ENCODE peak calls at places on chromosomes 3 and 15, in five cellular contexts. T, J, L, R and O are unnamed samples.

GRCh38 chr3:156217674-156218352 is 97.4 kb downstream of the KCNAB1 start:
- DNase-seq in R (no peak), J (no peak), L (no peak), T (no peak), O (no peak)

GRCh38 chr3:61719278-61719977 is 158.1 kb downstream of the PTPRG start:
- DNase-seq in J (no peak), T (no peak), L (no peak), R (no peak), O (peak; percentile 24)

GRCh38 chr3:113194747-113195400 is 16.5 kb upstream of the BOC start:
- DNase-seq in T (no peak), L (no peak), J (no peak), R (no peak), O (peak; percentile 70)

GRCh38 chr3:100159564-100160153 is 45.4 kb upstream of the FILIP1L start:
- DNase-seq in R (no peak), T (no peak), J (no peak), L (no peak), O (peak; percentile 78)

GRCh38 chr3:66449411-66449931 is 51.4 kb downstream of the LRIG1 start:
- DNase-seq in J (no peak), T (no peak), L (peak; percentile 70), R (no peak), O (no peak)

GRCh38 chr15:66789029-66790025 is 87.3 kb downstream of the SMAD6 start:
- DNase-seq in T (peak; percentile 48), L (no peak), J (peak; percentile 61), R (no peak), O (peak; percentile 81)

GRCh38 chr15:25469377-25469776 is 30.6 kb upstream of the UBE3A start:
- DNase-seq in R (no peak), J (no peak), T (no peak), L (no peak), O (peak; percentile 13)

GRCh38 chr3:73502609-73503560 is 121.9 kb downstream of the PDZRN3 start:
- DNase-seq in J (no peak), T (peak; percentile 82), L (peak; percentile 84), R (peak; percentile 51), O (peak; percentile 89)

GRCh38 chr3:107641572-107642307 is 119.0 kb downstream of the BBX start:
- DNase-seq in R (no peak), L (no peak), T (no peak), J (no peak), O (peak; percentile 87)

GRCh38 chr15:68682330-68682729 is 103.5 kb downstream of the CORO2B start:
- DNase-seq in L (peak; percentile 18), J (no peak), R (no peak), T (no peak), O (no peak)

GRCh38 chr15:48996276-48996675 is 32.6 kb upstream of the SHC4 start:
- DNase-seq in T (no peak), J (no peak), R (no peak), L (no peak), O (peak; percentile 61)

GRCh38 chr15:88057836-88058235 is 198.7 kb downstream of the NTRK3 start:
- DNase-seq in L (no peak), J (no peak), T (no peak), R (no peak), O (no peak)

GRCh38 chr3:66314455-66314854 is 93.7 kb downstream of the SLC25A26 start:
- DNase-seq in R (no peak), L (no peak), T (no peak), J (no peak), O (no peak)

GRCh38 chr3:143266936-143267335 is 147.4 kb downstream of the CHST2 start:
- DNase-seq in J (no peak), L (no peak), R (no peak), T (no peak), O (peak; percentile 25)

GRCh38 chr15:87144775-87145174 is 1065.1 kb downstream of the AGBL1 start:
- DNase-seq in L (no peak), R (no peak), T (no peak), J (no peak), O (no peak)

GRCh38 chr3:180594631-180595348 is 7.2 kb upstream of the TTC14 start:
- DNase-seq in R (no peak), J (no peak), L (no peak), T (no peak), O (peak; percentile 39)

GRCh38 chr15:45186771-45187577 is 792 bp downstream of the SHF start:
- DNase-seq in T (no peak), J (no peak), L (no peak), R (no peak), O (peak; percentile 32)

GRCh38 chr3:12750658-12751071 is 8.4 kb downstream of the TMEM40 start:
- DNase-seq in T (no peak), L (peak; percentile 73), R (no peak), J (peak; percentile 44), O (peak; percentile 54)

GRCh38 chr3:155664922-155665695 is 79.8 kb downstream of the PLCH1 start:
- DNase-seq in T (peak; percentile 13), J (peak; percentile 79), L (peak; percentile 89), R (no peak), O (peak; percentile 68)

GRCh38 chr3:61794961-61795360 is 233.6 kb downstream of the PTPRG start:
- DNase-seq in T (no peak), L (no peak), R (no peak), J (no peak), O (no peak)

GRCh38 chr15:40062816-40063562 is 24.0 kb upstream of the SRP14 start:
- DNase-seq in T (no peak), R (no peak), L (no peak), J (no peak), O (no peak)

GRCh38 chr3:152550284-152550683 is 281.6 kb downstream of the MBNL1 start:
- DNase-seq in L (no peak), R (no peak), T (no peak), J (no peak), O (no peak)

GRCh38 chr3:9135930-9136525 is 113.4 kb downstream of the SRGAP3 start:
- DNase-seq in J (no peak), L (no peak), T (no peak), R (no peak), O (no peak)

GRCh38 chr3:23217872-23218554 is 14.9 kb downstream of the UBE2E2 start:
- DNase-seq in L (no peak), R (no peak), T (no peak), J (no peak), O (no peak)

GRCh38 chr15:87939838-87940457 is 316.6 kb downstream of the NTRK3 start:
- DNase-seq in J (peak; percentile 34), T (no peak), R (no peak), L (no peak), O (no peak)

GRCh38 chr3:4310971-4311370 is 7.8 kb downstream of the SETMAR start:
- DNase-seq in T (no peak), R (no peak), J (no peak), L (no peak), O (no peak)

DNA sequence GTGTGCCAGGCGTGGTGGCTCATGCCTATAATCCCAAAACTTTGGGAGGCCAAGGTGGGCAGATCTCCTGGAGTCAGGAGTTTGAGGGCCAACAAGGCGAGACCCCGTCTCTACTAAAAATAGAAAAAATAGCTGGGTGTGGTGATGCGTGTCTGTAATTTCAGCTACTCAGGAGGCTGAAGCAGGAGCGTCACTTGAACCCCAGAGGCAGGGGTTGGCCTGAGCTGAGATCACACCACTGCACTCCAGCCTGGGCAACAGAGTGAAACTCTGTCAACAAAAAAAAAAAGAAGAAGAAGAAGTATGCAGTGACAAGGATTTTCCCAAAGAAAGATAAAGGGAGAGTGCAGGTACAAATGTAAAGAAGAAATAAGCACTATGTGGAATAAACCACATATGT is 296.5 kb upstream of the PROK2 start:
- DNase-seq in T (no peak), L (no peak), J (no peak), R (no peak), O (no peak)
- H3K4me1 ChIP-seq in T (no peaks in the 10 kb centered on the region), L (peaks cover 17% of the 10 kb centered on the region), J (no peaks in the 10 kb centered on the region), R (no peaks in the 10 kb centered on the region), O (peaks cover 23% of the 10 kb centered on the region)

DNA sequence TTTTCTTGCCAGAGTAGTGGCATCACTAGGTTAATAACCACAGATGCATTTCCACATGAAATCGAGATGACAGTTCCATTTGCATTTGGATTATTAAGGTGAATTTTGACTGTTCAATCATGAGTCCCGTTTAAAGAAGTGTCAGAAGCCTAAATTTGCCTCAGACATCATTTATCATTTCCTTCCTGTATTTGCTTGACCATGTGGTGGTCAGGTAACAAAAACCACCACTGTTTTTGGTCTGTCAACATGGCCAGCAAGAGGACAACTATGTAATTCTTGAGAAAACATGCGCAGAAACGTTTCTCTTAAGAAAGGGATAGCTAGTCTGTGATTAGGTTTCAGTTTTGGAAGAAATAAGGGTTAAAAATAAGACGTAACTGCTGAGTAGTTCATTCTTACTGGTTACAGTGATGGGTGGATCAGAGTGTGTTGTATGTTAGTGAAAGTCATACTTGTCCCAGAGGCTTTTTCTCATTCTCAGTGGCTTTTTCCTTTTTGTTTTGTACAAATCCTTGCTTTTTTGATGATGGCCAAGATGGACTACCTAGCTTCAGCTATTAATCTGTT is 204.5 kb downstream of the AKAP13 start:
- DNase-seq in R (no peak), T (no peak), L (no peak), J (no peak), O (no peak)
- H3K4me1 ChIP-seq in R (peaks cover 50% of the 10 kb centered on the region), T (peaks cover 83% of the 10 kb centered on the region), L (peaks cover 68% of the 10 kb centered on the region), J (peaks cover 2% of the 10 kb centered on the region), O (peaks cover 79% of the 10 kb centered on the region)

GRCh38 chr3:53240989-53241972 is 14.5 kb downstream of the TKT start:
- DNase-seq in L (no peak), R (no peak), T (no peak), J (no peak), O (no peak)
- H3K4me1 ChIP-seq in L (peaks cover 92% of the 10 kb centered on the region), R (peaks cover 7% of the 10 kb centered on the region), T (peaks cover 88% of the 10 kb centered on the region), J (peaks cover 16% of the 10 kb centered on the region), O (peaks cover 69% of the 10 kb centered on the region)

GRCh38 chr3:80983753-80984152 is 777.7 kb downstream of the GBE1 start:
- DNase-seq in R (no peak), T (no peak), J (no peak), L (no peak), O (no peak)
- H3K4me1 ChIP-seq in R (no peaks in the 10 kb centered on the region), T (no peaks in the 10 kb centered on the region), J (no peaks in the 10 kb centered on the region), L (no peaks in the 10 kb centered on the region), O (no peaks in the 10 kb centered on the region)

DNA sequence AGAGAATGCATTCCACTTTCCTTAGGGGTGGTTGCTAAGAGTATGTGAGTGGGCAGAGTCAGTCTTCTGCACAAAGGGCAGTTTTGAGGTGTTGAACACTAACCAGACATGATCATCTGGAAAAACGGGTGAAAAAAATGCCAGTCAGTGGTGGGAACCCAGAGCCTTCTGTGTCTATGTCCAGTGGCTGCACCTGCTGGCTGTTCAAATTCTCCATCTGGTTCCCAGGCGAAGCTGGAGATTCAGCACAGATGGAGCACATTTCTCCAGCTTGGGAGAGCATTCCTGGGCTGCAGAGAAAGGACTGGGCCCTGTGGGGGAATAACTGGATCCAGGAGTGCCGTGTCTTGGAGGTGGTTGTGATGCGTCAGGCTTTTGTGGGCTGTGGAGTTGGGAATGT is 74.1 kb downstream of the TRAK1 start:
- DNase-seq in R (no peak), J (no peak), L (peak; percentile 32), T (no peak), O (no peak)
- H3K4me1 ChIP-seq in R (peaks cover 1% of the 10 kb centered on the region), J (peaks cover under 1% of the 10 kb centered on the region), L (peaks cover 41% of the 10 kb centered on the region), T (peaks cover 44% of the 10 kb centered on the region), O (peaks cover 17% of the 10 kb centered on the region)

DNA sequence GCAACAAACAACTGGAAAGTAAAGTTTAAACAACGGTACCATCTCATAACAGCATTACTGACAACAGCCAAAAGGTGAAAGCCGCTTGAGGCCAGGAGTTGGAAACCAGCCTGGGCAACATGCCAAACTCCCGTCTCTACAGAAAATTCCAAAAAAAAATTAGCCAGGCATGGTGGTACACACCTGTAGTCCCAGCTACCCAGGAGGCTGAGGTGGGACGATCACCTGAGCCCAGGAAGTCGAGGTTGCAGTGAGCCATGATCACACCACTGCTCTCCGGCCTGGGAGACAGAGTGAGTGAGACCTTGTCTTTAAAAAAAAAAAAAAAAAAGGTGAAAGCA is 4.4 kb downstream of the TNK2 start:
- DNase-seq in J (no peak), R (no peak), L (peak; percentile 58), T (no peak), O (no peak)
- H3K4me1 ChIP-seq in J (peaks cover 17% of the 10 kb centered on the region), R (peaks cover 57% of the 10 kb centered on the region), L (peaks cover 42% of the 10 kb centered on the region), T (peaks cover 32% of the 10 kb centered on the region), O (peaks cover 23% of the 10 kb centered on the region)